ENCODE peak calls at places on chromosomes 4 and X, in seven cellular contexts. Z is islet precursor cell, L is D341Med, M is right lobe of liver, Y is smooth muscle cell of the brain vasculature, W is T-helper 9 cell, A is GM13976. D is an unnamed sample.

GRCh38 chrX:41526925-41527324 is 79.8 kb downstream of the NYX start:
- DNase-seq in Z (no peak), L (no peak), M (no peak), Y (no peak), W (no peak), A (no peak), D (no peak)

GRCh38 chr4:138035781-138036258 is 206.3 kb downstream of the SLC7A11 start:
- DNase-seq in Z (peak), L (peak), M (no peak), Y (no peak), W (no peak), A (peak), D (no peak)

GRCh38 chrX:2521092-2521926 is 20.5 kb upstream of the DHRSX start:
- DNase-seq in Z (no peak), L (no peak), M (no peak), Y (no peak), W (no peak), A (peak), D (no peak)

GRCh38 chr4:87260477-87260876 is 40.1 kb upstream of the KLHL8 start:
- DNase-seq in Z (no peak), L (no peak), M (no peak), Y (no peak), W (no peak), A (no peak), D (no peak)

GRCh38 chr4:52369649-52370048 is 289.5 kb downstream of the USP46 start:
- DNase-seq in Z (peak), L (no peak), M (no peak), Y (no peak), W (no peak), A (no peak), D (no peak)

GRCh38 chr4:185721190-185721948 is 90.6 kb downstream of the SORBS2 start:
- DNase-seq in Z (no peak), L (no peak), M (no peak), Y (no peak), W (no peak), A (no peak), D (peak)

GRCh38 chr4:15781427-15782095 is 3.4 kb downstream of the CD38 start:
- DNase-seq in Z (no peak), L (no peak), M (no peak), Y (no peak), W (no peak), A (no peak), D (no peak)

GRCh38 chr4:40656221-40656863 is 26.7 kb upstream of the RBM47 start:
- DNase-seq in Z (no peak), L (no peak), M (no peak), Y (no peak), W (no peak), A (no peak), D (no peak)

GRCh38 chr4:74638001-74638400 is 156.3 kb downstream of the BTC start:
- DNase-seq in Z (no peak), L (no peak), M (no peak), Y (no peak), W (no peak), A (no peak), D (no peak)

GRCh38 chr4:145956288-145956890 is 17.8 kb upstream of the ZNF827 start:
- DNase-seq in Z (peak), L (peak), M (no peak), Y (no peak), W (peak), A (no peak), D (peak)

GRCh38 chr4:184345573-184345922 is 127.9 kb upstream of the ENPP6 start:
- DNase-seq in Z (no peak), L (no peak), M (peak), Y (no peak), W (no peak), A (no peak), D (peak)

GRCh38 chrX:80755174-80755573 is 54.5 kb downstream of the BRWD3 start:
- DNase-seq in Z (no peak), L (no peak), M (no peak), Y (no peak), W (no peak), A (no peak), D (no peak)

GRCh38 chr4:2763511-2763967 is 7.4 kb upstream of the TNIP2 start:
- DNase-seq in Z (no peak), L (peak), M (no peak), Y (no peak), W (no peak), A (peak), D (peak)

GRCh38 chrX:147981038-147981752 is at the start of gene FMR1NB:
- DNase-seq in Z (no peak), L (no peak), M (no peak), Y (no peak), W (no peak), A (no peak), D (no peak)

GRCh38 chr4:156607198-156607498 is 364.5 kb downstream of the PDGFC start:
- DNase-seq in Z (no peak), L (no peak), M (no peak), Y (no peak), W (no peak), A (no peak), D (no peak)

GRCh38 chrX:8967471-8967870 is 66.5 kb downstream of the FAM9B start:
- DNase-seq in Z (no peak), L (no peak), M (no peak), Y (no peak), W (no peak), A (no peak), D (no peak)

GRCh38 chrX:153793291-153793690 is 884 bp downstream of the IDH3G start:
- DNase-seq in Z (no peak), L (no peak), M (no peak), Y (no peak), W (no peak), A (no peak), D (no peak)

GRCh38 chrX:15566244-15566643 is 34.5 kb downstream of the ACE2 start:
- DNase-seq in Z (no peak), L (no peak), M (no peak), Y (no peak), W (no peak), A (no peak), D (no peak)

GRCh38 chr4:32858971-32859370 is 2138.8 kb downstream of the PCDH7 start:
- DNase-seq in Z (no peak), L (no peak), M (no peak), Y (no peak), W (no peak), A (no peak), D (no peak)

GRCh38 chr4:915041-915474 is 17.1 kb downstream of the GAK start:
- DNase-seq in Z (no peak), L (no peak), M (peak), Y (no peak), W (no peak), A (no peak), D (no peak)

GRCh38 chr4:3257125-3257690 is 8.2 kb downstream of the MSANTD1 start:
- DNase-seq in Z (peak), L (peak), M (peak), Y (no peak), W (no peak), A (no peak), D (no peak)

GRCh38 chr4:172813359-172813923 is 355.2 kb upstream of the GALNT7 start:
- DNase-seq in Z (no peak), L (no peak), M (no peak), Y (no peak), W (no peak), A (no peak), D (no peak)

GRCh38 chr4:57499786-57500185 is 389.6 kb upstream of the IGFBP7 start:
- DNase-seq in Z (peak), L (no peak), M (no peak), Y (no peak), W (no peak), A (no peak), D (no peak)

GRCh38 chrX:118724775-118725174 is 2.6 kb upstream of the IL13RA1 start:
- DNase-seq in Z (no peak), L (no peak), M (no peak), Y (no peak), W (no peak), A (no peak), D (no peak)

GRCh38 chrX:71514367-71515038 is 18.4 kb upstream of the OGT start:
- DNase-seq in Z (no peak), L (peak), M (no peak), Y (no peak), W (peak), A (peak), D (no peak)

GRCh38 chr4:24753519-24753918 is 41.9 kb upstream of the SOD3 start:
- DNase-seq in Z (peak), L (no peak), M (no peak), Y (no peak), W (no peak), A (no peak), D (no peak)

GRCh38 chrX:12702509-12703091 is 88.6 kb upstream of the PRPS2 start:
- DNase-seq in Z (no peak), L (peak), M (no peak), Y (no peak), W (no peak), A (no peak), D (no peak)

GRCh38 chrX:107760304-107761077 is 15.1 kb downstream of the TSC22D3 start:
- DNase-seq in Z (no peak), L (no peak), M (no peak), Y (no peak), W (no peak), A (no peak), D (no peak)

GRCh38 chr4:12729384-12729783 is 754.8 kb downstream of the RAB28 start:
- DNase-seq in Z (no peak), L (peak), M (no peak), Y (no peak), W (no peak), A (peak), D (no peak)

GRCh38 chr4:97910005-97910404 is 233.3 kb downstream of the STPG2 start:
- DNase-seq in Z (no peak), L (peak), M (no peak), Y (no peak), W (no peak), A (no peak), D (no peak)

GRCh38 chr4:151485541-151486131 is 76.7 kb downstream of the FHIP1A start:
- DNase-seq in Z (no peak), L (no peak), M (peak), Y (no peak), W (no peak), A (no peak), D (no peak)

GRCh38 chr4:137203601-137204000 is 328.7 kb downstream of the PCDH18 start:
- DNase-seq in Z (no peak), L (no peak), M (no peak), Y (peak), W (no peak), A (no peak), D (no peak)

GRCh38 chr4:146165840-146166239 is 9.7 kb upstream of the LSM6 start:
- DNase-seq in Z (no peak), L (no peak), M (no peak), Y (no peak), W (no peak), A (no peak), D (no peak)

GRCh38 chrX:50799531-50799961 is 14.4 kb downstream of the SHROOM4 start:
- DNase-seq in Z (no peak), L (no peak), M (no peak), Y (no peak), W (no peak), A (no peak), D (no peak)

GRCh38 chrX:132648870-132649269 is 160.0 kb upstream of the MBNL3 start:
- DNase-seq in Z (no peak), L (no peak), M (no peak), Y (no peak), W (no peak), A (no peak), D (no peak)

GRCh38 chrX:108199691-108200090 is 108.1 kb downstream of the ATG4A start:
- DNase-seq in Z (peak), L (peak), M (no peak), Y (no peak), W (no peak), A (no peak), D (no peak)

D was measured in thyroid gland.